ENCODE peak calls at places on chromosomes 4 and X, in four cellular contexts. One of them, this sample, is unnamed.

GRCh38 chrX:57677132-57677858 is 2.8 kb downstream of the NLRP2B start:
- DNase-seq in AG04450: no peak
- DNase-seq in epithelial cell of esophagus: no peak
- DNase-seq in colonic mucosa: no peak
- DNase-seq in this sample: no peak

GRCh38 chr4:7806080-7806630 is 133.5 kb downstream of the AFAP1 start:
- DNase-seq in colonic mucosa: peak
- DNase-seq in epithelial cell of esophagus: no peak
- DNase-seq in AG04450: no peak
- DNase-seq in this sample: no peak

GRCh38 chr4:5003372-5003857 is 15.8 kb downstream of the CYTL1 start:
- DNase-seq in epithelial cell of esophagus: no peak
- DNase-seq in colonic mucosa: no peak
- DNase-seq in AG04450: no peak
- DNase-seq in this sample: no peak

GRCh38 chr4:25919676-25920075 is 5.7 kb downstream of the SMIM20 start:
- DNase-seq in colonic mucosa: peak
- DNase-seq in epithelial cell of esophagus: no peak
- DNase-seq in AG04450: no peak
- DNase-seq in this sample: no peak

GRCh38 chrX:11458175-11458574 is 165.0 kb downstream of the AMELX start:
- DNase-seq in colonic mucosa: no peak
- DNase-seq in epithelial cell of esophagus: no peak
- DNase-seq in AG04450: no peak
- DNase-seq in this sample: no peak

GRCh38 chrX:116379854-116380253 is 56.6 kb upstream of the SLC6A14 start:
- DNase-seq in colonic mucosa: no peak
- DNase-seq in AG04450: no peak
- DNase-seq in epithelial cell of esophagus: peak
- DNase-seq in this sample: peak

GRCh38 chrX:63751481-63751880 is 33.5 kb downstream of the ARHGEF9 start:
- DNase-seq in colonic mucosa: no peak
- DNase-seq in epithelial cell of esophagus: peak
- DNase-seq in AG04450: no peak
- DNase-seq in this sample: no peak

GRCh38 chrX:68998716-68999115 is 166.5 kb downstream of the PJA1 start:
- DNase-seq in epithelial cell of esophagus: peak
- DNase-seq in AG04450: no peak
- DNase-seq in colonic mucosa: no peak
- DNase-seq in this sample: no peak

GRCh38 chr4:74934822-74935326 is 2.0 kb downstream of the PARM1 start:
- DNase-seq in AG04450: no peak
- DNase-seq in colonic mucosa: no peak
- DNase-seq in epithelial cell of esophagus: no peak
- DNase-seq in this sample: no peak

GRCh38 chr4:77015390-77015789 is 60.4 kb downstream of the CCNI start:
- DNase-seq in colonic mucosa: no peak
- DNase-seq in epithelial cell of esophagus: peak
- DNase-seq in AG04450: peak
- DNase-seq in this sample: no peak

GRCh38 chr4:23920716-23921446 is 31.0 kb upstream of the PPARGC1A start:
- DNase-seq in colonic mucosa: no peak
- DNase-seq in epithelial cell of esophagus: peak
- DNase-seq in AG04450: no peak
- DNase-seq in this sample: no peak

GRCh38 chr4:99395595-99396364 is 39.4 kb downstream of the ADH7 start:
- DNase-seq in colonic mucosa: no peak
- DNase-seq in AG04450: no peak
- DNase-seq in epithelial cell of esophagus: no peak
- DNase-seq in this sample: no peak

GRCh38 chr4:45876235-45876890 is 247.5 kb downstream of the GABRG1 start:
- DNase-seq in AG04450: no peak
- DNase-seq in epithelial cell of esophagus: no peak
- DNase-seq in colonic mucosa: no peak
- DNase-seq in this sample: no peak

GRCh38 chr4:7756561-7757355 is 182.9 kb downstream of the AFAP1 start:
- DNase-seq in epithelial cell of esophagus: no peak
- DNase-seq in AG04450: no peak
- DNase-seq in colonic mucosa: no peak
- DNase-seq in this sample: no peak

GRCh38 chr4:212438-213174 is 88.3 kb downstream of the ZNF718 start:
- DNase-seq in AG04450: peak
- DNase-seq in colonic mucosa: peak
- DNase-seq in epithelial cell of esophagus: peak
- DNase-seq in this sample: peak

GRCh38 chr4:181911420-181911819 is 331.8 kb upstream of the TENM3 start:
- DNase-seq in AG04450: peak
- DNase-seq in epithelial cell of esophagus: no peak
- DNase-seq in colonic mucosa: no peak
- DNase-seq in this sample: peak

GRCh38 chr4:145736241-145736831 is 56.4 kb downstream of the C4orf51 start:
- DNase-seq in colonic mucosa: peak
- DNase-seq in AG04450: no peak
- DNase-seq in epithelial cell of esophagus: peak
- DNase-seq in this sample: no peak

GRCh38 chr4:155271557-155271956 is 63.1 kb downstream of the NPY2R start:
- DNase-seq in epithelial cell of esophagus: peak
- DNase-seq in colonic mucosa: no peak
- DNase-seq in AG04450: no peak
- DNase-seq in this sample: no peak

GRCh38 chr4:89657931-89658700 is 178.8 kb downstream of the SNCA start:
- DNase-seq in AG04450: peak
- DNase-seq in colonic mucosa: no peak
- DNase-seq in epithelial cell of esophagus: peak
- DNase-seq in this sample: peak

GRCh38 chr4:82833696-82834313 is 35.2 kb upstream of the SCD5 start:
- DNase-seq in colonic mucosa: peak
- DNase-seq in AG04450: peak
- DNase-seq in epithelial cell of esophagus: peak
- DNase-seq in this sample: peak

GRCh38 chr4:149700272-149700671 is 115.4 kb downstream of the IQCM start:
- DNase-seq in colonic mucosa: no peak
- DNase-seq in epithelial cell of esophagus: no peak
- DNase-seq in AG04450: no peak
- DNase-seq in this sample: no peak

GRCh38 chrX:141619336-141619735 is 29.8 kb downstream of the SPANXA2 start:
- DNase-seq in AG04450: no peak
- DNase-seq in colonic mucosa: no peak
- DNase-seq in epithelial cell of esophagus: no peak
- DNase-seq in this sample: peak

GRCh38 chr4:113147498-113148231 is 98.2 kb downstream of the ANK2 start:
- DNase-seq in AG04450: no peak
- DNase-seq in colonic mucosa: no peak
- DNase-seq in epithelial cell of esophagus: no peak
- DNase-seq in this sample: no peak

GRCh38 chrX:113058634-113059033 is 218.0 kb upstream of the AMOT start:
- DNase-seq in colonic mucosa: no peak
- DNase-seq in AG04450: no peak
- DNase-seq in epithelial cell of esophagus: no peak
- DNase-seq in this sample: no peak

GRCh38 chr4:97500423-97500822 is 642.9 kb downstream of the STPG2 start:
- DNase-seq in colonic mucosa: no peak
- DNase-seq in epithelial cell of esophagus: no peak
- DNase-seq in AG04450: no peak
- DNase-seq in this sample: no peak

DNA sequence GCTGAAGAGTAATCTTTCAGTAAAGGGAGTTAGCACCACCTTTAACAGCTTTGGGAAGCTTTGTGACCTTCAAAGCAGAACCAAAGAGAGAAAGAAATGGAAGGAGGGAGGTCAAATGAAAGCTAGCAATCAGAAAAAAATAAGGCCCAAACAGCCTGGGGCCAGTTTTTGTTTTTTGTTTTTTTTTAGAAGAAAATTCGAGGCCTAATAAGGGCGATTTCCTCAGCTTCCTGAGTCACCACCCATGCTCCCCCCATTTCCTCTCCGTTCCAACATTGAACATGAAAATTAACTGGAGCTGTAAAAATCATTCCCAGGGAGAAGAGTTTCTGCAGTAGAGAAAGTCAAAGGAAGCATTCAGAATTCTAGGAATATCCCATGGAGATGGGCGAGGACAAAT is 115.1 kb downstream of the SH3KBP1 start:
- DNase-seq in epithelial cell of esophagus: peak
- DNase-seq in colonic mucosa: no peak
- DNase-seq in AG04450: no peak
- DNase-seq in this sample: no peak
- H3K4me3 ChIP-seq in epithelial cell of esophagus: no peak
- H3K4me3 ChIP-seq in colonic mucosa: no peak
- H3K4me3 ChIP-seq in AG04450: no peak
- H3K4me3 ChIP-seq in this sample: no peak

GRCh38 chrX:20053537-20053936 is 62.7 kb upstream of the BCLAF3 start:
- DNase-seq in AG04450: no peak
- DNase-seq in colonic mucosa: no peak
- DNase-seq in epithelial cell of esophagus: no peak
- DNase-seq in this sample: no peak

GRCh38 chrX:20057479-20057878 is 59.2 kb downstream of the MAP7D2 start:
- DNase-seq in AG04450: no peak
- DNase-seq in colonic mucosa: no peak
- DNase-seq in epithelial cell of esophagus: no peak
- DNase-seq in this sample: no peak

GRCh38 chrX:20059467-20060128 is 57.1 kb downstream of the MAP7D2 start:
- DNase-seq in AG04450: no peak
- DNase-seq in colonic mucosa: no peak
- DNase-seq in epithelial cell of esophagus: no peak
- DNase-seq in this sample: no peak

GRCh38 chrX:20060961-20061868 is 55.5 kb downstream of the MAP7D2 start:
- DNase-seq in AG04450: no peak
- DNase-seq in colonic mucosa: no peak
- DNase-seq in epithelial cell of esophagus: no peak
- DNase-seq in this sample: no peak

DNA sequence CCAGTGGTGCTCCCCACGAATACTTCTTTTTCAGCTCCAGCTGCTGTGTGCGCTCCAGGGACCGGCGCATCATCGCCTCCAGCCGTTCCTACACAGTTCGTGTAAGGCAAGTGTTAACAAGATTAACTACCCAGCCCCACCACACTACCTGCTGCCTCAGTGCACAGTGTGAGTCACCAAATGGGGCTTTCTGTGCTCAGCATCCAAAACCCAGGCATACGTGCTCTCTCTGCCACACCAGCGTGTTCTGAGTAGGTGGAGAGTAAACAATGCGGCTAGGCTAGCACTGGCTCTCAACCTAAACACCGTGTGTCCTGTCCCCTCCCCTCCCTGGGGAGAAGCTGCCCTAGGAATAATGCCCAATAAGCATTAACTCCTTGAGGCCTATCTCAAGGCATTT is 60.0 kb downstream of the MAP7D2 start:
- DNase-seq in colonic mucosa: no peak
- DNase-seq in epithelial cell of esophagus: peak
- DNase-seq in AG04450: no peak
- DNase-seq in this sample: no peak
- H3K4me3 ChIP-seq in colonic mucosa: no peak
- H3K4me3 ChIP-seq in epithelial cell of esophagus: no peak
- H3K4me3 ChIP-seq in AG04450: no peak
- H3K4me3 ChIP-seq in this sample: no peak

GRCh38 chr4:86961103-86961502 is 26.3 kb downstream of the AFF1 start:
- DNase-seq in colonic mucosa: no peak
- DNase-seq in epithelial cell of esophagus: no peak
- DNase-seq in AG04450: no peak
- DNase-seq in this sample: no peak
- H3K4me3 ChIP-seq in colonic mucosa: no peak
- H3K4me3 ChIP-seq in epithelial cell of esophagus: no peak
- H3K4me3 ChIP-seq in AG04450: no peak
- H3K4me3 ChIP-seq in this sample: no peak

GRCh38 chrX:47573334-47574095 is 8.7 kb upstream of the TIMP1 start:
- DNase-seq in epithelial cell of esophagus: peak
- DNase-seq in AG04450: no peak
- DNase-seq in colonic mucosa: peak
- DNase-seq in this sample: no peak

GRCh38 chrX:47576021-47576898 is 6.0 kb upstream of the TIMP1 start:
- DNase-seq in AG04450: no peak
- DNase-seq in epithelial cell of esophagus: no peak
- DNase-seq in colonic mucosa: peak
- DNase-seq in this sample: no peak

GRCh38 chrX:47572773-47573333 is 9.4 kb upstream of the TIMP1 start:
- DNase-seq in epithelial cell of esophagus: no peak
- DNase-seq in colonic mucosa: no peak
- DNase-seq in AG04450: no peak
- DNase-seq in this sample: no peak

GRCh38 chrX:47574609-47575325 is 7.5 kb upstream of the TIMP1 start:
- DNase-seq in colonic mucosa: no peak
- DNase-seq in AG04450: no peak
- DNase-seq in epithelial cell of esophagus: no peak
- DNase-seq in this sample: no peak

DNA sequence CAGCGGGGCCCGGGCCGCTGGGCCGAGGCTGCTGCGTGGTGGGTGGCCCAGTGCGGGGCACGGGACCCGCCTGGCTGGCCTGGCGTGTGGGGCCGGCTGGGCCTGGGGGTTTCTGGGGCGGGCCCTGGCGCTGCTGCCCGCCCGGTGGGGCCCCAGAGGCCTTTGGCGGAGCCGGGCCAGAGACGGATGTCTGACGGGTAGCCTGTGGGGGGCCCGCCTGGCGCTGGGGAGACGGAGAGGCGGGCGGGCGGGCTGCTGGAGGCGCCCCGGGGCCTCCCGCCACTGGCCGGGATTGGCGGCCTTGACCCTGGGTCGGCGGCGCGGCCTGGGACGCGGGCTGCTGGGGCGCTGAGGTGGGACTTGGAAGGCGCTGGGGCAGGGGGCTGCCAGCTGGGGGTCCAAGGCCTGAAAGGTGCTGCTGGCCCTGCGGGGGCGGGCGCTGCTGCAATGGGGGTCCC is 8.1 kb upstream of the TIMP1 start:
- DNase-seq in colonic mucosa: no peak
- DNase-seq in AG04450: no peak
- DNase-seq in epithelial cell of esophagus: no peak
- DNase-seq in this sample: no peak
- H3K4me3 ChIP-seq in colonic mucosa: peak
- H3K4me3 ChIP-seq in AG04450: no peak
- H3K4me3 ChIP-seq in epithelial cell of esophagus: no peak
- H3K4me3 ChIP-seq in this sample: peak

DNA sequence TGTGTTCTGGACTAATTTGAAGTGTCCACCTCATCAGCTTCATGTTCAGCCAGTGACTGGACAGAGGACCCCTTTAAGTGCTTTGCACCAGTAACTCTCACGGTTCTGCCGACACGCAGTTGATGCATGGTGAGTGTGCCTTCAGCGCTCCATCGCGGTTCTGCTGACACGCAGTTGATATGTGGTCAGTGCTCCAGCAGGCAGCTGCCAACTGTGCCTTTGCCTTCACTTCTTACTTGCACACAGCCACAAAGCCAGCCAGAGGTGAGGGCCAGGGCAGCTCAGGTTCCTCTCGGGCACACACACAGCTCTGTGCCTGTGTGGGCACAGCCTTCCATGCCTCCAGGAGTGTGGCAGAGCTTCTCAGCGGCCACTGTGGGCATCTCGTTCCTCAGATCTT is 12.4 kb downstream of the NKX1-1 start:
- DNase-seq in epithelial cell of esophagus: no peak
- DNase-seq in colonic mucosa: no peak
- DNase-seq in AG04450: no peak
- DNase-seq in this sample: no peak
- H3K4me3 ChIP-seq in epithelial cell of esophagus: no peak
- H3K4me3 ChIP-seq in colonic mucosa: no peak
- H3K4me3 ChIP-seq in AG04450: no peak
- H3K4me3 ChIP-seq in this sample: no peak